ENCODE peak calls at places on chromosomes 13 and 19, in four cellular contexts. X, D, T and Y are unnamed samples.

GRCh38 chr13:106835477-106835876 is 267.5 kb upstream of the ARGLU1 start:
- DNase-seq in X (no peak), D (no peak), T (no peak), Y (no peak)

GRCh38 chr13:81745391-81745790 is 1404.5 kb upstream of the SPRY2 start:
- DNase-seq in T (no peak), X (no peak), D (no peak), Y (no peak)

GRCh38 chr13:113209336-113209879 is at the start of gene CUL4A:
- DNase-seq in D (peak), T (peak), X (no peak), Y (peak)

GRCh38 chr13:24650157-24650556 is 30.1 kb upstream of the ATP12A start:
- DNase-seq in D (no peak), X (no peak), T (no peak), Y (no peak)

GRCh38 chr13:29304148-29304547 is 291.3 kb downstream of the SLC7A1 start:
- DNase-seq in X (no peak), D (no peak), T (no peak), Y (no peak)

GRCh38 chr19:53196777-53197396 is 3.7 kb upstream of the ZNF665 start:
- DNase-seq in X (peak), T (peak), D (no peak), Y (peak)

GRCh38 chr13:109575821-109576220 is 210.6 kb downstream of the IRS2 start:
- DNase-seq in T (no peak), D (peak), X (no peak), Y (no peak)

GRCh38 chr13:91211548-91211947 is 135.9 kb upstream of the MIR17HG start:
- DNase-seq in T (no peak), D (no peak), X (no peak), Y (no peak)

GRCh38 chr19:45615795-45616708 is 14.0 kb upstream of the GPR4 start:
- DNase-seq in T (peak), X (peak), D (peak), Y (peak)

GRCh38 chr19:31276831-31277230 is 72.4 kb downstream of the TSHZ3 start:
- DNase-seq in T (no peak), X (no peak), D (no peak), Y (no peak)

GRCh38 chr19:46928951-46929350 is 68.2 kb downstream of the ARHGAP35 start:
- DNase-seq in T (no peak), X (no peak), D (no peak), Y (no peak)

GRCh38 chr19:44767295-44768180 is 10.2 kb upstream of the CBLC start:
- DNase-seq in D (no peak), X (no peak), T (no peak), Y (no peak)

GRCh38 chr13:96551540-96551939 is 442.7 kb downstream of the OXGR1 start:
- DNase-seq in T (no peak), X (no peak), D (no peak), Y (no peak)

GRCh38 chr19:33394006-33394722 is 20.7 kb downstream of the CEBPG start:
- DNase-seq in D (no peak), T (peak), X (no peak), Y (no peak)

GRCh38 chr13:48853381-48854102 is 122.2 kb upstream of the FNDC3A start:
- DNase-seq in T (no peak), D (no peak), X (no peak), Y (no peak)
- TF ChIP-seq RNF2 in T (no peak), D (no peak), X (no peak), Y (no peak)

DNA sequence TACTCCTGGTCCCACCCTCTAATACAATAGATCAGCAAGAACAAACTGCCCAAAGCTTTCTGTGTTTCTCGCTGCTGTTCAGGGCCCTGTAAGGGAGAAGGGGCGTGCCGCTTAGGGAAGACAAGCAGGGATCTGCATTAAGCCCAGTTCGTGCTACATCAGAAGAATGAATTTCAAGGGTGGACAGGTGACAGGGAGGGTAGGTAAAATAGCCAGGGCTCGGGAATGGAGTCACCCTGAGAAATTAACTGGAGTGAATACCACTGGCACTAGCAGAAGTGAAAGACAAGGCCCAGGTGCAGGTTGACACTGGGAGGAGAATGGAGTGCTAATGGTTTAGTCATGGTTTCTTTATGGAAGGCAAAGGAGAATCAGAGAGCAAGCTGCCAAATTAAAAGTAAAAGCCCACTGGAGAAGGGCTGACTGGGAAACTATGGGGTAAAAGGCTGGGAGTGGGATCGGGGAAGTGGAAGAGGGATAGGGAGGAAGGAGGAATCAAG is 183.1 kb upstream of the TSC22D1 start:
- DNase-seq in D (no peak), T (no peak), X (no peak), Y (no peak)
- TF ChIP-seq RNF2 in D (no peak), T (no peak), X (no peak), Y (no peak)

GRCh38 chr19:12944064-12944674 is 1.5 kb upstream of the RAD23A start:
- DNase-seq in X (no peak), D (no peak), T (no peak), Y (no peak)
- TF ChIP-seq RNF2 in X (no peak), D (no peak), T (no peak), Y (no peak)

GRCh38 chr19:19329199-19329598 is 8.6 kb downstream of the MAU2 start:
- DNase-seq in X (no peak), T (no peak), D (no peak), Y (no peak)
- TF ChIP-seq RNF2 in X (no peak), T (no peak), D (no peak), Y (no peak)

GRCh38 chr13:39900106-39900750 is 244.8 kb downstream of the COG6 start:
- DNase-seq in X (no peak), T (no peak), D (no peak), Y (no peak)
- TF ChIP-seq RNF2 in X (no peak), T (no peak), D (no peak), Y (no peak)

DNA sequence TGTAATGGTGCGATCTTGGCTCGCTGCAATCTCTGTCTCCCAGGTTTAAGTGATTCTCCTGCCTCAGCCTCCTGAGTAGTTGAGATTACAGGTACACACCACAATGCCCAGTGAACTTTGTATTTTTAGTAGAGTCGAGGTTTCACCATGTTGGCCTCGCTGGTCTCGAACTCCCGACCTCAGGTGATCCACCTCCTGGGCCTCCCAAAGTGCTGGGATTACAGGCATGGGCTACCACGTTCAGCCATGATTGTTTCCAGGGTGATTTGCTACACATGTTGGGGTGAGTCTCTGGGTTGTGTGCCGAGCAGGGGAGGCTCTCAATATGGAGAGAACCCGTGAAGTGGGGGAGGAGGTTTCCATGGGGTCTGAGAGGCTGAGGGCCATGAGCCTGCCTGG is 24.8 kb upstream of the CEACAM21 start:
- DNase-seq in D (no peak), T (no peak), X (no peak), Y (no peak)
- TF ChIP-seq RNF2 in D (no peak), T (no peak), X (no peak), Y (no peak)

GRCh38 chr13:102901056-102901455 is 55.2 kb downstream of the ERCC5 start:
- DNase-seq in X (no peak), D (no peak), T (no peak), Y (no peak)

GRCh38 chr13:102903659-102904407 is 58.0 kb downstream of the ERCC5 start:
- DNase-seq in T (no peak), X (no peak), D (peak), Y (peak)

GRCh38 chr13:102900193-102900608 is 54.4 kb downstream of the ERCC5 start:
- DNase-seq in X (no peak), T (peak), D (no peak), Y (no peak)

GRCh38 chr13:102902789-102903347 is 57.0 kb downstream of the ERCC5 start:
- DNase-seq in D (no peak), T (peak), X (peak), Y (no peak)

GRCh38 chr13:102901615-102902305 is 55.9 kb downstream of the ERCC5 start:
- DNase-seq in D (no peak), X (no peak), T (no peak), Y (no peak)
- TF ChIP-seq RNF2 in D (no peak), X (no peak), T (no peak), Y (no peak)